ENCODE peak calls at places on chromosomes 3 and 15, in six cellular contexts. One of them, this sample, is unnamed.

GRCh38 chr3:151393961-151394360 is 9.4 kb upstream of the P2RY12 start:
- DNase-seq in foreskin fibroblast: no peak
- DNase-seq in GM23248: no peak
- DNase-seq in brain microvascular endothelial cell: no peak
- DNase-seq in amniotic epithelial cell: no peak
- DNase-seq in KG1: no peak
- DNase-seq in this sample: no peak

GRCh38 chr15:99165956-99166689 is 61.2 kb downstream of the SYNM start:
- DNase-seq in foreskin fibroblast: no peak
- DNase-seq in GM23248: no peak
- DNase-seq in brain microvascular endothelial cell: no peak
- DNase-seq in amniotic epithelial cell: no peak
- DNase-seq in KG1: no peak
- DNase-seq in this sample: no peak

GRCh38 chr3:27095588-27096222 is 273.5 kb downstream of the NEK10 start:
- DNase-seq in foreskin fibroblast: peak
- DNase-seq in GM23248: peak
- DNase-seq in brain microvascular endothelial cell: no peak
- DNase-seq in amniotic epithelial cell: no peak
- DNase-seq in KG1: peak
- DNase-seq in this sample: peak

GRCh38 chr3:52063026-52063723 is 6.8 kb upstream of the DUSP7 start:
- DNase-seq in foreskin fibroblast: no peak
- DNase-seq in GM23248: no peak
- DNase-seq in brain microvascular endothelial cell: no peak
- DNase-seq in amniotic epithelial cell: no peak
- DNase-seq in KG1: no peak
- DNase-seq in this sample: no peak

GRCh38 chr3:171132873-171133272 is 106.4 kb upstream of the SLC2A2 start:
- DNase-seq in foreskin fibroblast: peak
- DNase-seq in GM23248: peak
- DNase-seq in brain microvascular endothelial cell: peak
- DNase-seq in amniotic epithelial cell: peak
- DNase-seq in KG1: no peak
- DNase-seq in this sample: peak

GRCh38 chr3:109112946-109113345 is 5.0 kb downstream of the MORC1 start:
- DNase-seq in foreskin fibroblast: no peak
- DNase-seq in GM23248: no peak
- DNase-seq in brain microvascular endothelial cell: no peak
- DNase-seq in amniotic epithelial cell: no peak
- DNase-seq in KG1: no peak
- DNase-seq in this sample: no peak

GRCh38 chr3:48369685-48370329 is 2.2 kb upstream of the FBXW12 start:
- DNase-seq in foreskin fibroblast: no peak
- DNase-seq in GM23248: no peak
- DNase-seq in brain microvascular endothelial cell: no peak
- DNase-seq in amniotic epithelial cell: no peak
- DNase-seq in KG1: no peak
- DNase-seq in this sample: no peak

GRCh38 chr3:40137586-40138295 is 171.8 kb upstream of the EIF1B start:
- DNase-seq in foreskin fibroblast: peak
- DNase-seq in GM23248: peak
- DNase-seq in brain microvascular endothelial cell: no peak
- DNase-seq in amniotic epithelial cell: no peak
- DNase-seq in KG1: no peak
- DNase-seq in this sample: no peak

GRCh38 chr15:40233727-40234577 is 4.9 kb upstream of the PAK6 start:
- DNase-seq in foreskin fibroblast: peak
- DNase-seq in GM23248: peak
- DNase-seq in brain microvascular endothelial cell: no peak
- DNase-seq in amniotic epithelial cell: peak
- DNase-seq in KG1: no peak
- DNase-seq in this sample: no peak

GRCh38 chr3:10702961-10703740 is 112.9 kb upstream of the SLC6A11 start:
- DNase-seq in foreskin fibroblast: no peak
- DNase-seq in GM23248: peak
- DNase-seq in brain microvascular endothelial cell: no peak
- DNase-seq in amniotic epithelial cell: no peak
- DNase-seq in KG1: no peak
- DNase-seq in this sample: peak

GRCh38 chr15:58748040-58748786 is 1.3 kb downstream of the ADAM10 start:
- DNase-seq in foreskin fibroblast: no peak
- DNase-seq in GM23248: peak
- DNase-seq in brain microvascular endothelial cell: no peak
- DNase-seq in amniotic epithelial cell: no peak
- DNase-seq in KG1: no peak
- DNase-seq in this sample: no peak

GRCh38 chr3:14125193-14126016 is 553 bp downstream of the TMEM43 start:
- DNase-seq in foreskin fibroblast: peak
- DNase-seq in GM23248: peak
- DNase-seq in brain microvascular endothelial cell: peak
- DNase-seq in amniotic epithelial cell: peak
- DNase-seq in KG1: no peak
- DNase-seq in this sample: peak

GRCh38 chr3:177468331-177468730 is 271.0 kb upstream of the TBL1XR1 start:
- DNase-seq in foreskin fibroblast: peak
- DNase-seq in GM23248: peak
- DNase-seq in brain microvascular endothelial cell: peak
- DNase-seq in amniotic epithelial cell: peak
- DNase-seq in KG1: no peak
- DNase-seq in this sample: peak

GRCh38 chr3:186417791-186418190 is 55.8 kb upstream of the DGKG start:
- DNase-seq in foreskin fibroblast: peak
- DNase-seq in GM23248: peak
- DNase-seq in brain microvascular endothelial cell: peak
- DNase-seq in amniotic epithelial cell: peak
- DNase-seq in KG1: no peak
- DNase-seq in this sample: peak

This sample was measured in AG20443.